ENCODE peak calls at places on chromosomes 11 and 22, in nine cellular contexts. D is H9; B is stimulated activated CD4-positive, alpha-beta T cell treated with anti-CD3 and anti-CD28 coated beads, Interleukin-1b, Interleukin-23, amount 100 ng/mL, for 24 hours; U is AG09319; A is activated naive CD8-positive, alpha-beta T cell treated with anti-CD3 and anti-CD28 coated beads, Interleukin-2, amount 50 U/mL, for 24 hours; Z is CD4-positive, CD25-positive, alpha-beta regulatory T cell; C is cardiac muscle cell; Q is hepatic stellate cell; M is aorta. H is an unnamed sample.

GRCh38 chr11:108743851-108744250 is 79.0 kb downstream of the DDX10 start:
- DNase-seq in Q (no peak), D (no peak), C (no peak), Z (no peak), A (no peak), M (no peak), B (no peak), U (no peak), H (no peak)

GRCh38 chr11:34637303-34637702 is 16.4 kb downstream of the EHF start:
- DNase-seq in U (no peak), A (no peak), D (no peak), Q (no peak), B (no peak), M (no peak), Z (no peak), C (no peak), H (peak)

GRCh38 chr22:50185384-50186087 is at the start of gene TRABD:
- DNase-seq in U (peak), Z (peak), A (peak), Q (peak), B (peak), M (peak), D (peak), C (peak), H (peak)

GRCh38 chr11:42066113-42066512 is 606.7 kb upstream of the LRRC4C start:
- DNase-seq in Q (no peak), Z (no peak), U (no peak), C (peak), B (no peak), M (peak), D (peak), A (no peak), H (peak)

GRCh38 chr22:36215976-36216375 is 14.4 kb upstream of the APOL4 start:
- DNase-seq in U (no peak), Q (no peak), D (no peak), C (no peak), M (no peak), Z (no peak), A (no peak), B (no peak), H (no peak)

GRCh38 chr11:12461516-12461915 is 84.1 kb downstream of the PARVA start:
- DNase-seq in A (no peak), B (no peak), D (no peak), U (no peak), C (no peak), M (no peak), Z (no peak), Q (no peak), H (no peak)

GRCh38 chr11:70720291-70720690 is 322.0 kb downstream of the CTTN start:
- DNase-seq in U (no peak), Z (no peak), C (no peak), A (no peak), B (no peak), D (no peak), M (no peak), Q (no peak), H (no peak)

GRCh38 chr22:37752189-37753061 is 55.3 kb upstream of the GCAT start:
- DNase-seq in M (peak), B (no peak), A (no peak), Z (no peak), C (peak), Q (peak), U (peak), D (no peak), H (peak)

H was measured in upper lobe of left lung.